ENCODE peak calls at places on chromosomes 4 and X, in six cellular contexts. One of them, this sample, is unnamed.

GRCh38 chr4:22389240-22389871 is 126.5 kb downstream of the ADGRA3 start:
- DNase-seq in upper lobe of right lung: no peak
- DNase-seq in ELR: peak
- DNase-seq in choroid plexus epithelial cell: peak
- DNase-seq in HT1080: peak
- DNase-seq in SK-MEL-5: peak
- DNase-seq in this sample: peak

GRCh38 chr4:101199507-101200285 is 147.6 kb downstream of the PPP3CA start:
- DNase-seq in HT1080: peak
- DNase-seq in ELR: peak
- DNase-seq in SK-MEL-5: no peak
- DNase-seq in upper lobe of right lung: no peak
- DNase-seq in choroid plexus epithelial cell: peak
- DNase-seq in this sample: no peak

GRCh38 chrX:147803948-147804347 is 107.8 kb upstream of the FMR1 start:
- DNase-seq in HT1080: peak
- DNase-seq in SK-MEL-5: peak
- DNase-seq in choroid plexus epithelial cell: no peak
- DNase-seq in upper lobe of right lung: no peak
- DNase-seq in ELR: no peak
- DNase-seq in this sample: peak

GRCh38 chr4:186644737-186645261 is 78.9 kb downstream of the FAT1 start:
- DNase-seq in upper lobe of right lung: no peak
- DNase-seq in SK-MEL-5: peak
- DNase-seq in ELR: no peak
- DNase-seq in HT1080: no peak
- DNase-seq in choroid plexus epithelial cell: peak
- DNase-seq in this sample: peak

GRCh38 chr4:41652971-41653370 is 95.6 kb downstream of the PHOX2B start:
- DNase-seq in SK-MEL-5: no peak
- DNase-seq in choroid plexus epithelial cell: no peak
- DNase-seq in upper lobe of right lung: no peak
- DNase-seq in HT1080: no peak
- DNase-seq in ELR: no peak
- DNase-seq in this sample: no peak

GRCh38 chrX:149074429-149074828 is 430.7 kb downstream of the IDS start:
- DNase-seq in upper lobe of right lung: no peak
- DNase-seq in choroid plexus epithelial cell: peak
- DNase-seq in ELR: no peak
- DNase-seq in HT1080: peak
- DNase-seq in SK-MEL-5: no peak
- DNase-seq in this sample: no peak

GRCh38 chr4:180635276-180635675 is 1607.9 kb upstream of the TENM3 start:
- DNase-seq in choroid plexus epithelial cell: peak
- DNase-seq in upper lobe of right lung: no peak
- DNase-seq in SK-MEL-5: no peak
- DNase-seq in HT1080: peak
- DNase-seq in ELR: peak
- DNase-seq in this sample: no peak

GRCh38 chr4:157221895-157222763 is 1.6 kb downstream of the GRIA2 start:
- DNase-seq in choroid plexus epithelial cell: no peak
- DNase-seq in HT1080: no peak
- DNase-seq in SK-MEL-5: peak
- DNase-seq in upper lobe of right lung: no peak
- DNase-seq in ELR: peak
- DNase-seq in this sample: no peak

GRCh38 chr4:98706200-98706813 is 47.9 kb upstream of the TSPAN5 start:
- DNase-seq in SK-MEL-5: no peak
- DNase-seq in choroid plexus epithelial cell: no peak
- DNase-seq in HT1080: no peak
- DNase-seq in upper lobe of right lung: no peak
- DNase-seq in ELR: no peak
- DNase-seq in this sample: no peak

GRCh38 chr4:8591626-8592365 is 769 bp upstream of the CPZ start:
- DNase-seq in choroid plexus epithelial cell: no peak
- DNase-seq in ELR: no peak
- DNase-seq in SK-MEL-5: no peak
- DNase-seq in upper lobe of right lung: no peak
- DNase-seq in HT1080: no peak
- DNase-seq in this sample: no peak

GRCh38 chrX:71828086-71828485 is 64.9 kb downstream of the CXorf49B start:
- DNase-seq in HT1080: no peak
- DNase-seq in upper lobe of right lung: no peak
- DNase-seq in choroid plexus epithelial cell: no peak
- DNase-seq in SK-MEL-5: no peak
- DNase-seq in ELR: no peak
- DNase-seq in this sample: no peak

GRCh38 chr4:48651869-48652447 is 128.1 kb downstream of the FRYL start:
- DNase-seq in upper lobe of right lung: no peak
- DNase-seq in HT1080: no peak
- DNase-seq in choroid plexus epithelial cell: no peak
- DNase-seq in ELR: peak
- DNase-seq in SK-MEL-5: no peak
- DNase-seq in this sample: no peak

GRCh38 chrX:56812515-56813105 is 83.6 kb downstream of the NBDY start:
- DNase-seq in HT1080: no peak
- DNase-seq in SK-MEL-5: no peak
- DNase-seq in ELR: peak
- DNase-seq in upper lobe of right lung: no peak
- DNase-seq in choroid plexus epithelial cell: peak
- DNase-seq in this sample: no peak

GRCh38 chrX:46704767-46705386 is 54.0 kb downstream of the SLC9A7 start:
- DNase-seq in ELR: peak
- DNase-seq in upper lobe of right lung: no peak
- DNase-seq in choroid plexus epithelial cell: peak
- DNase-seq in HT1080: peak
- DNase-seq in SK-MEL-5: no peak
- DNase-seq in this sample: peak

GRCh38 chr4:132596186-132596585 is 552.9 kb upstream of the PCDH10 start:
- DNase-seq in SK-MEL-5: no peak
- DNase-seq in ELR: no peak
- DNase-seq in choroid plexus epithelial cell: no peak
- DNase-seq in upper lobe of right lung: no peak
- DNase-seq in HT1080: no peak
- DNase-seq in this sample: no peak

GRCh38 chr4:132683957-132684356 is 465.1 kb upstream of the PCDH10 start:
- DNase-seq in upper lobe of right lung: no peak
- DNase-seq in choroid plexus epithelial cell: no peak
- DNase-seq in HT1080: no peak
- DNase-seq in SK-MEL-5: no peak
- DNase-seq in ELR: no peak
- DNase-seq in this sample: no peak

This sample was measured in COLO829.